ENCODE peak calls at places on chromosomes 3 and 15, in six cellular contexts. One of them, this sample, is unnamed.
A peak's percentile ranks its signal among the peaks of the same experiment; 100 is the strongest.

GRCh38 chr3:195807681-195808121 is 4.0 kb downstream of the MUC4 start:
- DNase-seq in fibroblast of lung: no peak
- DNase-seq in heart left ventricle: no peak
- DNase-seq in stomach: no peak
- DNase-seq in uterus: no peak
- DNase-seq in suprapubic skin: no peak
- DNase-seq in this sample: no peak

GRCh38 chr15:35444557-35445204 is 101.3 kb downstream of the DPH6 start:
- DNase-seq in fibroblast of lung: peak; percentile 52
- DNase-seq in heart left ventricle: no peak
- DNase-seq in stomach: no peak
- DNase-seq in uterus: no peak
- DNase-seq in suprapubic skin: no peak
- DNase-seq in this sample: no peak

GRCh38 chr3:110902453-110903085 is 169.0 kb upstream of the NECTIN3 start:
- DNase-seq in fibroblast of lung: no peak
- DNase-seq in heart left ventricle: no peak
- DNase-seq in stomach: peak; percentile 59
- DNase-seq in uterus: no peak
- DNase-seq in suprapubic skin: no peak
- DNase-seq in this sample: no peak

GRCh38 chr15:40333922-40334492 is 6.7 kb downstream of the CCDC9B start:
- DNase-seq in fibroblast of lung: peak; percentile 75
- DNase-seq in heart left ventricle: peak; percentile 80
- DNase-seq in stomach: no peak
- DNase-seq in uterus: no peak
- DNase-seq in suprapubic skin: no peak
- DNase-seq in this sample: no peak

GRCh38 chr15:27587810-27588209 is 511.3 kb downstream of the OCA2 start:
- DNase-seq in fibroblast of lung: no peak
- DNase-seq in heart left ventricle: no peak
- DNase-seq in stomach: no peak
- DNase-seq in uterus: no peak
- DNase-seq in suprapubic skin: no peak
- DNase-seq in this sample: no peak

GRCh38 chr3:69226071-69226470 is 103.7 kb upstream of the LMOD3 start:
- DNase-seq in fibroblast of lung: no peak
- DNase-seq in heart left ventricle: no peak
- DNase-seq in stomach: no peak
- DNase-seq in uterus: no peak
- DNase-seq in suprapubic skin: no peak
- DNase-seq in this sample: no peak

GRCh38 chr3:57062119-57062631 is 1.7 kb downstream of the SPATA12 start:
- DNase-seq in fibroblast of lung: peak; percentile 16
- DNase-seq in heart left ventricle: no peak
- DNase-seq in stomach: no peak
- DNase-seq in uterus: no peak
- DNase-seq in suprapubic skin: no peak
- DNase-seq in this sample: no peak

GRCh38 chr3:184238246-184238818 is 8.9 kb downstream of the VWA5B2 start:
- DNase-seq in fibroblast of lung: no peak
- DNase-seq in heart left ventricle: no peak
- DNase-seq in stomach: no peak
- DNase-seq in uterus: no peak
- DNase-seq in suprapubic skin: no peak
- DNase-seq in this sample: no peak

GRCh38 chr15:98904466-98905048 is 103.0 kb downstream of the PGPEP1L start:
- DNase-seq in fibroblast of lung: peak; percentile 65
- DNase-seq in heart left ventricle: no peak
- DNase-seq in stomach: no peak
- DNase-seq in uterus: no peak
- DNase-seq in suprapubic skin: no peak
- DNase-seq in this sample: no peak

GRCh38 chr3:81868597-81868996 is 107.2 kb upstream of the GBE1 start:
- DNase-seq in fibroblast of lung: no peak
- DNase-seq in heart left ventricle: no peak
- DNase-seq in stomach: no peak
- DNase-seq in uterus: no peak
- DNase-seq in suprapubic skin: no peak
- DNase-seq in this sample: no peak

GRCh38 chr3:16364963-16365362 is 100.0 kb downstream of the OXNAD1 start:
- DNase-seq in fibroblast of lung: no peak
- DNase-seq in heart left ventricle: no peak
- DNase-seq in stomach: no peak
- DNase-seq in uterus: no peak
- DNase-seq in suprapubic skin: no peak
- DNase-seq in this sample: no peak

GRCh38 chr3:53269888-53270880 is 14.4 kb upstream of the TKT start:
- DNase-seq in fibroblast of lung: peak; percentile 98
- DNase-seq in heart left ventricle: peak; percentile 92
- DNase-seq in stomach: peak; percentile 91
- DNase-seq in uterus: peak; percentile 61
- DNase-seq in suprapubic skin: peak; percentile 86
- DNase-seq in this sample: peak; percentile 98

GRCh38 chr3:31815631-31816440 is 165.2 kb downstream of the OSBPL10 start:
- DNase-seq in fibroblast of lung: no peak
- DNase-seq in heart left ventricle: no peak
- DNase-seq in stomach: no peak
- DNase-seq in uterus: no peak
- DNase-seq in suprapubic skin: no peak
- DNase-seq in this sample: no peak

GRCh38 chr3:72271215-72271614 is 486.3 kb upstream of the PROK2 start:
- DNase-seq in fibroblast of lung: no peak
- DNase-seq in heart left ventricle: peak; percentile 47
- DNase-seq in stomach: no peak
- DNase-seq in uterus: no peak
- DNase-seq in suprapubic skin: no peak
- DNase-seq in this sample: no peak

GRCh38 chr15:24848050-24848449 is 106.7 kb upstream of the SNRPN start:
- DNase-seq in fibroblast of lung: peak; percentile 45
- DNase-seq in heart left ventricle: peak; percentile 57
- DNase-seq in stomach: no peak
- DNase-seq in uterus: no peak
- DNase-seq in suprapubic skin: no peak
- DNase-seq in this sample: no peak

GRCh38 chr15:56608993-56609392 is 124.3 kb downstream of the ZNF280D start:
- DNase-seq in fibroblast of lung: no peak
- DNase-seq in heart left ventricle: no peak
- DNase-seq in stomach: no peak
- DNase-seq in uterus: no peak
- DNase-seq in suprapubic skin: no peak
- DNase-seq in this sample: no peak

GRCh38 chr3:158742861-158743260 is 10.6 kb upstream of the RARRES1 start:
- DNase-seq in fibroblast of lung: peak; percentile 81
- DNase-seq in heart left ventricle: no peak
- DNase-seq in stomach: no peak
- DNase-seq in uterus: no peak
- DNase-seq in suprapubic skin: no peak
- DNase-seq in this sample: no peak

GRCh38 chr3:7871161-7871560 is 630.5 kb upstream of the LMCD1 start:
- DNase-seq in fibroblast of lung: peak; percentile 19
- DNase-seq in heart left ventricle: no peak
- DNase-seq in stomach: no peak
- DNase-seq in uterus: no peak
- DNase-seq in suprapubic skin: no peak
- DNase-seq in this sample: no peak

GRCh38 chr3:23723153-23723552 is 82.6 kb upstream of the UBE2E1 start:
- DNase-seq in fibroblast of lung: no peak
- DNase-seq in heart left ventricle: no peak
- DNase-seq in stomach: no peak
- DNase-seq in uterus: no peak
- DNase-seq in suprapubic skin: no peak
- DNase-seq in this sample: no peak

GRCh38 chr3:23723930-23724329 is 81.8 kb upstream of the UBE2E1 start:
- DNase-seq in fibroblast of lung: no peak
- DNase-seq in heart left ventricle: no peak
- DNase-seq in stomach: no peak
- DNase-seq in uterus: no peak
- DNase-seq in suprapubic skin: no peak
- DNase-seq in this sample: no peak

GRCh38 chr3:23720885-23721284 is 84.9 kb upstream of the UBE2E1 start:
- DNase-seq in fibroblast of lung: no peak
- DNase-seq in heart left ventricle: no peak
- DNase-seq in stomach: no peak
- DNase-seq in uterus: no peak
- DNase-seq in suprapubic skin: no peak
- DNase-seq in this sample: no peak

DNA sequence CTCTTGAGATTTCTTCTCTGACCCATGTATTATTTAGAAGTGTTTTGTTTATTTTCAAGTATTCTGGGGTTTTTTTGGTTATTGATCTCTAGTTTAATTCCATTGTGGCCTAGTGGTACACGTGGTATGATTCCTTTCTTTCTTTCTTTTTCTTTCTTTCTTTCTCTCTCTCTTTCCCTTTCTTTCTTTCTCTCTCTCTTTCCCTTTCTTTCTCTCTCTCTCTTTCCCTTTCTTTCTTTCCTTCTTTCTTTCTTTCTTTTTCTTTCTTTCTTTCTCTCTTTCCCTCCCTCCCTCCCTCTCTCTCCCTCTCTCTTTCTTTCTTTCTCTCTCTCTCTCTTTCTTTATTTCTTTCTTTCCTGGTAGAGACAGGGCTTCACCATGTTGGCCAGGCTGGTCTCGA is 85.7 kb upstream of the UBE2E1 start:
- DNase-seq in fibroblast of lung: no peak
- DNase-seq in heart left ventricle: no peak
- DNase-seq in stomach: no peak
- DNase-seq in uterus: no peak
- DNase-seq in suprapubic skin: no peak
- DNase-seq in this sample: no peak
- H3K4me3 ChIP-seq in fibroblast of lung: no peak overlapping the region
- H3K4me3 ChIP-seq in heart left ventricle: no peak overlapping the region
- H3K4me3 ChIP-seq in stomach: no peak overlapping the region
- H3K4me3 ChIP-seq in uterus: no peak overlapping the region
- H3K4me3 ChIP-seq in suprapubic skin: no peak overlapping the region
- H3K4me3 ChIP-seq in this sample: no peak overlapping the region

GRCh38 chr3:113234028-113234427 is 22.7 kb downstream of the BOC start:
- DNase-seq in fibroblast of lung: no peak
- DNase-seq in heart left ventricle: no peak
- DNase-seq in stomach: no peak
- DNase-seq in uterus: no peak
- DNase-seq in suprapubic skin: no peak
- DNase-seq in this sample: no peak
- H3K27ac ChIP-seq in fibroblast of lung: no peak overlapping the region
- H3K27ac ChIP-seq in heart left ventricle: no peak overlapping the region
- H3K27ac ChIP-seq in stomach: peak overlapping the region; percentile 66
- H3K27ac ChIP-seq in uterus: peak overlapping the region; percentile 77
- H3K27ac ChIP-seq in suprapubic skin: peak overlapping the region; percentile 22
- H3K27ac ChIP-seq in this sample: no peak overlapping the region

DNA sequence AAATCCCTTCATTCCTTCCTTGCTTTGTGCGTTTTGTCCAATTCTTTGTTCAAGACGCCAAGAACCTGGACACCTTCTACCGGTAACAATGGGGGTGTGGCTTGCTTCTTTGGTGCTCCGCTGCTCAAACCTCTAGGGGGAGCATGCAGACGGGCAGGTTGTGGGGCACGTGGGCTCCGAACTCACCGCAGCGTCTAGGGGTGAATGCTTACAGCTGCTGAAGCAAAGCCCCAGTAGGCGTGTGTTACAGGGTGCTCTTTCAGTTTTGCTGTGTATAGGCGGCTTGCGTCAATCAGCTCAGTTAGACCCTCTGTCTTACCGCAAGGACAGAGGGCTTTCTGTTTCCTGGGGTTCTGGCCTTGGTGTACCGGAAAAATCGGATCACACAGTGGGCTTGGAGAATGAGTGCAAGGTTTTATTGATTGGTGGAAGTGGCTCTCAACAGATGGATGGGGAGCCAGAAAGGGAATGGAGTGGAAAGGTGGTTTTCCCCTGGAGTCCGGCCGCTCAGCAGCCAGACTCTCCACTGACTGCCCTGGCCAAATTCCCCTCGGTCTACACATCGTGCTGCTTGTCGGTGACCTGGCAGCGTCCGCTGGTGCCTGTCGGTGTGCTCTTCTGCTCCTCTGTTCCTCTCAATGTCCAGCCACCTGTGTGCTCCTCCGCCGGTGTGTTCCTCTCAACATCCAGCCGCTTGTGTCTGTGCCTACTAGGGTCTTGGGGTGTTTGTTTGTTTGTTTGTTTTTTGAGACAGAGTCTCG is 1.2 kb upstream of the LRRC34 start:
- DNase-seq in fibroblast of lung: no peak
- DNase-seq in heart left ventricle: no peak
- DNase-seq in stomach: peak; percentile 46
- DNase-seq in uterus: no peak
- DNase-seq in suprapubic skin: no peak
- DNase-seq in this sample: no peak
- H3K4me3 ChIP-seq in fibroblast of lung: peak overlapping the region; percentile 3
- H3K4me3 ChIP-seq in heart left ventricle: peak overlapping the region; percentile 19
- H3K4me3 ChIP-seq in stomach: peak overlapping the region; percentile 66
- H3K4me3 ChIP-seq in uterus: peak overlapping the region; percentile 76
- H3K4me3 ChIP-seq in suprapubic skin: peak overlapping the region; percentile 82
- H3K4me3 ChIP-seq in this sample: no peak overlapping the region

DNA sequence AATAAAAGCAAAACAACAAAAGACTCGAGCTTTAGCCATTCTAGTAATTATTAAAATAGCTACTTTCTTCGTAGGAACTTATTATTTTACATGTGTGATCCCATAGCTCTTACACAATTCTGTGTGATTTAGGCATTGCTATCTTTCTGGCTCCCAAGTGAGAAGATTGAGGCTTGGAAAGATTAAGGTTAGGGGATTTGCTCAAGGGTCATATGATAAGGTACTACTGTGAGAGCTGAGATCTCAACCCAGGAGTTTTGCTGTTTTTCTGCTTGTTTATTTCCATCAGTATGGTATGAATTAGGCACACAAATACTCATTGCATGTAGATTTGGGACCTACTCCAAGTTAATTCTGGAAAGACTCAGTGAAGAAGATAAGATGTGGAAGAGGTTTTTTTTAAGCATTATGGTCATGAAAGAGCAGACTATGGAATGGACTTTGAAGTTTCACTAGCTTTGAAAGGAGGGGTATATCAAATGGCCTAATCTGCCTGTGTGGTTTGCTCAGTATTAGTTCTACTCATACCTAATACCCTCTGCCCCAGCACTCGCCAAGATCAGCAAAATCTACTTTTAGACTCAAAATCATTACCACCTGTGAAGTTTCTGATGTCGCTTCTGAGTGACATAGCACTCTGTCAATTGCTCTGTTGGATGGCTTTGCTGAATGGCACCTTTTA is 12.4 kb downstream of the MBNL1 start:
- DNase-seq in fibroblast of lung: peak; percentile 68
- DNase-seq in heart left ventricle: no peak
- DNase-seq in stomach: no peak
- DNase-seq in uterus: no peak
- DNase-seq in suprapubic skin: no peak
- DNase-seq in this sample: no peak
- H3K27ac ChIP-seq in fibroblast of lung: no peak overlapping the region
- H3K27ac ChIP-seq in heart left ventricle: peak overlapping the region; percentile 76
- H3K27ac ChIP-seq in stomach: peak overlapping the region; percentile 22
- H3K27ac ChIP-seq in uterus: peak overlapping the region; percentile 99
- H3K27ac ChIP-seq in suprapubic skin: peak overlapping the region; percentile 32
- H3K27ac ChIP-seq in this sample: no peak overlapping the region

GRCh38 chr3:48240000-48240710 is 749 bp upstream of the ZNF589 start:
- DNase-seq in fibroblast of lung: no peak
- DNase-seq in heart left ventricle: no peak
- DNase-seq in stomach: no peak
- DNase-seq in uterus: no peak
- DNase-seq in suprapubic skin: peak; percentile 49
- DNase-seq in this sample: no peak
- H3K4me3 ChIP-seq in fibroblast of lung: no peak overlapping the region
- H3K4me3 ChIP-seq in heart left ventricle: peak overlapping the region; percentile 85
- H3K4me3 ChIP-seq in stomach: peak overlapping the region; percentile 72
- H3K4me3 ChIP-seq in uterus: no peak overlapping the region
- H3K4me3 ChIP-seq in suprapubic skin: peak overlapping the region; percentile 69
- H3K4me3 ChIP-seq in this sample: no peak overlapping the region

This sample was measured in RWPE2.